ENCODE peak calls at places on chromosomes 12 and 14, in eight cellular contexts. One of them, this sample, is unnamed.
A peak's percentile ranks its signal among the peaks of the same experiment; 100 is the strongest.

GRCh38 chr12:111408116-111408440 is 2.4 kb downstream of the SH2B3 start:
- DNase-seq in MM.1S: no peak
- DNase-seq in mesenchymal stem cell: no peak
- DNase-seq in neural progenitor cell: no peak
- DNase-seq in PC-3: no peak
- DNase-seq in fibroblast of lung: no peak
- DNase-seq in astrocyte: no peak
- DNase-seq in IMR-90: no peak
- DNase-seq in this sample: no peak

GRCh38 chr12:47377414-47378221 is 297.9 kb upstream of the AMIGO2 start:
- DNase-seq in astrocyte: peak; percentile 100
- DNase-seq in mesenchymal stem cell: peak; percentile 96
- DNase-seq in IMR-90: peak; percentile 100
- DNase-seq in MM.1S: no peak
- DNase-seq in PC-3: peak; percentile 78
- DNase-seq in fibroblast of lung: peak; percentile 100
- DNase-seq in neural progenitor cell: no peak
- DNase-seq in this sample: no peak

GRCh38 chr12:48796976-48797375 is 8.1 kb upstream of the ADCY6 start:
- DNase-seq in MM.1S: no peak
- DNase-seq in neural progenitor cell: no peak
- DNase-seq in astrocyte: peak; percentile 50
- DNase-seq in mesenchymal stem cell: no peak
- DNase-seq in fibroblast of lung: no peak
- DNase-seq in IMR-90: no peak
- DNase-seq in PC-3: no peak
- DNase-seq in this sample: no peak

GRCh38 chr12:91913651-91914050 is 232.0 kb downstream of the BTG1 start:
- DNase-seq in MM.1S: no peak
- DNase-seq in IMR-90: no peak
- DNase-seq in fibroblast of lung: no peak
- DNase-seq in astrocyte: no peak
- DNase-seq in neural progenitor cell: no peak
- DNase-seq in mesenchymal stem cell: no peak
- DNase-seq in PC-3: peak; percentile 27
- DNase-seq in this sample: no peak

GRCh38 chr14:25150934-25151790 is 101.2 kb upstream of the STXBP6 start:
- DNase-seq in IMR-90: peak; percentile 71
- DNase-seq in astrocyte: peak; percentile 74
- DNase-seq in mesenchymal stem cell: peak; percentile 71
- DNase-seq in PC-3: peak; percentile 52
- DNase-seq in fibroblast of lung: peak; percentile 77
- DNase-seq in neural progenitor cell: peak; percentile 63
- DNase-seq in MM.1S: peak; percentile 42
- DNase-seq in this sample: peak; percentile 6

GRCh38 chr14:95319312-95320075 is at the start of gene CLMN:
- DNase-seq in astrocyte: peak; percentile 14
- DNase-seq in IMR-90: peak; percentile 4
- DNase-seq in neural progenitor cell: peak; percentile 85
- DNase-seq in fibroblast of lung: peak; percentile 14
- DNase-seq in MM.1S: peak; percentile 20
- DNase-seq in PC-3: peak; percentile 33
- DNase-seq in mesenchymal stem cell: peak; percentile 28
- DNase-seq in this sample: peak; percentile 16

GRCh38 chr12:123431951-123432886 is 4.3 kb downstream of the RILPL2 start:
- DNase-seq in MM.1S: no peak
- DNase-seq in fibroblast of lung: no peak
- DNase-seq in astrocyte: no peak
- DNase-seq in IMR-90: no peak
- DNase-seq in neural progenitor cell: no peak
- DNase-seq in mesenchymal stem cell: no peak
- DNase-seq in PC-3: no peak
- DNase-seq in this sample: no peak

GRCh38 chr12:80189241-80189640 is 89.9 kb downstream of the OTOGL start:
- DNase-seq in MM.1S: no peak
- DNase-seq in IMR-90: peak; percentile 93
- DNase-seq in neural progenitor cell: no peak
- DNase-seq in PC-3: no peak
- DNase-seq in fibroblast of lung: peak; percentile 87
- DNase-seq in astrocyte: peak; percentile 92
- DNase-seq in mesenchymal stem cell: peak; percentile 42
- DNase-seq in this sample: no peak

GRCh38 chr12:92648242-92649031 is 54.4 kb upstream of the PLEKHG7 start:
- DNase-seq in mesenchymal stem cell: no peak
- DNase-seq in MM.1S: peak; percentile 59
- DNase-seq in neural progenitor cell: peak; percentile 10
- DNase-seq in IMR-90: peak; percentile 14
- DNase-seq in fibroblast of lung: no peak
- DNase-seq in PC-3: peak; percentile 54
- DNase-seq in astrocyte: no peak
- DNase-seq in this sample: no peak

GRCh38 chr14:63875311-63875710 is 22.5 kb downstream of the SYNE2 start:
- DNase-seq in IMR-90: peak; percentile 91
- DNase-seq in PC-3: peak; percentile 43
- DNase-seq in MM.1S: no peak
- DNase-seq in mesenchymal stem cell: peak; percentile 69
- DNase-seq in fibroblast of lung: peak; percentile 54
- DNase-seq in neural progenitor cell: no peak
- DNase-seq in astrocyte: peak; percentile 82
- DNase-seq in this sample: no peak

GRCh38 chr14:58599707-58600106 is 38.1 kb upstream of the DACT1 start:
- DNase-seq in fibroblast of lung: no peak
- DNase-seq in IMR-90: no peak
- DNase-seq in PC-3: no peak
- DNase-seq in mesenchymal stem cell: no peak
- DNase-seq in MM.1S: no peak
- DNase-seq in astrocyte: no peak
- DNase-seq in neural progenitor cell: no peak
- DNase-seq in this sample: no peak
- H2AFZ ChIP-seq in fibroblast of lung: no peak overlapping the region
- H2AFZ ChIP-seq in IMR-90: no peak overlapping the region
- H2AFZ ChIP-seq in PC-3: no peak overlapping the region
- H2AFZ ChIP-seq in mesenchymal stem cell: no peak overlapping the region
- H2AFZ ChIP-seq in MM.1S: no peak overlapping the region
- H2AFZ ChIP-seq in astrocyte: no peak overlapping the region
- H2AFZ ChIP-seq in neural progenitor cell: no peak overlapping the region
- H2AFZ ChIP-seq in this sample: no peak overlapping the region

GRCh38 chr14:96623676-96624484 is 121.7 kb downstream of the PAPOLA start:
- DNase-seq in IMR-90: no peak
- DNase-seq in astrocyte: no peak
- DNase-seq in MM.1S: no peak
- DNase-seq in PC-3: no peak
- DNase-seq in neural progenitor cell: no peak
- DNase-seq in fibroblast of lung: no peak
- DNase-seq in mesenchymal stem cell: no peak
- DNase-seq in this sample: no peak

GRCh38 chr14:96624661-96625435 is 122.7 kb downstream of the PAPOLA start:
- DNase-seq in MM.1S: no peak
- DNase-seq in PC-3: no peak
- DNase-seq in neural progenitor cell: peak; percentile 11
- DNase-seq in mesenchymal stem cell: no peak
- DNase-seq in astrocyte: no peak
- DNase-seq in fibroblast of lung: no peak
- DNase-seq in IMR-90: no peak
- DNase-seq in this sample: no peak

GRCh38 chr14:96626121-96626768 is 124.1 kb downstream of the PAPOLA start:
- DNase-seq in neural progenitor cell: no peak
- DNase-seq in PC-3: no peak
- DNase-seq in fibroblast of lung: no peak
- DNase-seq in mesenchymal stem cell: no peak
- DNase-seq in IMR-90: no peak
- DNase-seq in MM.1S: no peak
- DNase-seq in astrocyte: no peak
- DNase-seq in this sample: no peak

GRCh38 chr14:96626916-96627315 is 124.7 kb downstream of the PAPOLA start:
- DNase-seq in astrocyte: no peak
- DNase-seq in fibroblast of lung: no peak
- DNase-seq in PC-3: peak; percentile 28
- DNase-seq in MM.1S: no peak
- DNase-seq in IMR-90: no peak
- DNase-seq in neural progenitor cell: no peak
- DNase-seq in mesenchymal stem cell: no peak
- DNase-seq in this sample: no peak

DNA sequence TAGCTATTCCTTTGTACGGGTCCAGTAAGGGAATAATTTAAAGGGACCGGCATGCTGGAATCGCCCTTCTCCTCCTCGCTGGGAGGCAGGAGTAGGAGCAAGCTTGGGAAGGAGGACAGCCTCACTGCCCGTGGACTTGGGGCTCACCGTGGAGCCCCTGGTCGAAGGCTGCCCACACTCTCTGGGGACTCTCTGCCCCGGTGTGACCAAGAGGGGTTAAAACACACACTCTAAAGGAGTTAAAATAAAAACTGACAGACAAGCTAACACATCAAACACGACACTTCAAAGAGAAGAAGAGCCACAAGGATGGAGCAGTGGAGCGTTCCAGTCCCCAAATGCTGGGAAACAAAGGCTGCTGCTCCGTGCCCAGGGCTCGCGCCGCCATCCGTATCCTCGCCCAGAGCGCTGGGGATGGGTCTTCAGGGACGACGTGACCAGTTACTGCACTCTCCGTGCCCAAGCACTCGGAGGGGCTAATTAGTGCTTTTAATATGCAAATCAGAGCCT is 123.3 kb downstream of the PAPOLA start:
- DNase-seq in MM.1S: no peak
- DNase-seq in IMR-90: no peak
- DNase-seq in mesenchymal stem cell: no peak
- DNase-seq in neural progenitor cell: no peak
- DNase-seq in PC-3: no peak
- DNase-seq in astrocyte: no peak
- DNase-seq in fibroblast of lung: no peak
- DNase-seq in this sample: no peak
- H2AFZ ChIP-seq in MM.1S: no peak overlapping the region
- H2AFZ ChIP-seq in IMR-90: no peak overlapping the region
- H2AFZ ChIP-seq in mesenchymal stem cell: no peak overlapping the region
- H2AFZ ChIP-seq in neural progenitor cell: peak overlapping the region; percentile 34
- H2AFZ ChIP-seq in PC-3: no peak overlapping the region
- H2AFZ ChIP-seq in astrocyte: no peak overlapping the region
- H2AFZ ChIP-seq in fibroblast of lung: no peak overlapping the region
- H2AFZ ChIP-seq in this sample: no peak overlapping the region

GRCh38 chr14:31876741-31877140 is 200.4 kb upstream of the ARHGAP5 start:
- DNase-seq in astrocyte: no peak
- DNase-seq in MM.1S: no peak
- DNase-seq in fibroblast of lung: no peak
- DNase-seq in PC-3: no peak
- DNase-seq in mesenchymal stem cell: no peak
- DNase-seq in neural progenitor cell: no peak
- DNase-seq in IMR-90: no peak
- DNase-seq in this sample: no peak
- H2AFZ ChIP-seq in astrocyte: no peak overlapping the region
- H2AFZ ChIP-seq in MM.1S: no peak overlapping the region
- H2AFZ ChIP-seq in fibroblast of lung: no peak overlapping the region
- H2AFZ ChIP-seq in PC-3: no peak overlapping the region
- H2AFZ ChIP-seq in mesenchymal stem cell: no peak overlapping the region
- H2AFZ ChIP-seq in neural progenitor cell: no peak overlapping the region
- H2AFZ ChIP-seq in IMR-90: no peak overlapping the region
- H2AFZ ChIP-seq in this sample: no peak overlapping the region

GRCh38 chr14:36021926-36022325 is 154.6 kb downstream of the PTCSC3 start:
- DNase-seq in IMR-90: no peak
- DNase-seq in PC-3: no peak
- DNase-seq in mesenchymal stem cell: no peak
- DNase-seq in MM.1S: no peak
- DNase-seq in fibroblast of lung: no peak
- DNase-seq in neural progenitor cell: peak; percentile 14
- DNase-seq in astrocyte: no peak
- DNase-seq in this sample: no peak
- H2AFZ ChIP-seq in IMR-90: no peak overlapping the region
- H2AFZ ChIP-seq in PC-3: no peak overlapping the region
- H2AFZ ChIP-seq in mesenchymal stem cell: no peak overlapping the region
- H2AFZ ChIP-seq in MM.1S: no peak overlapping the region
- H2AFZ ChIP-seq in fibroblast of lung: no peak overlapping the region
- H2AFZ ChIP-seq in neural progenitor cell: no peak overlapping the region
- H2AFZ ChIP-seq in astrocyte: no peak overlapping the region
- H2AFZ ChIP-seq in this sample: no peak overlapping the region

GRCh38 chr14:91870001-91870400 is 2.7 kb upstream of the TC2N start:
- DNase-seq in fibroblast of lung: no peak
- DNase-seq in neural progenitor cell: no peak
- DNase-seq in PC-3: peak; percentile 59
- DNase-seq in mesenchymal stem cell: no peak
- DNase-seq in astrocyte: no peak
- DNase-seq in MM.1S: peak; percentile 11
- DNase-seq in IMR-90: no peak
- DNase-seq in this sample: no peak

GRCh38 chr14:91873476-91874265 is 6.3 kb upstream of the TC2N start:
- DNase-seq in neural progenitor cell: no peak
- DNase-seq in PC-3: peak; percentile 53
- DNase-seq in fibroblast of lung: peak; percentile 36
- DNase-seq in MM.1S: no peak
- DNase-seq in mesenchymal stem cell: no peak
- DNase-seq in IMR-90: peak; percentile 21
- DNase-seq in astrocyte: no peak
- DNase-seq in this sample: no peak

GRCh38 chr14:91870890-91871289 is 3.6 kb upstream of the TC2N start:
- DNase-seq in fibroblast of lung: no peak
- DNase-seq in MM.1S: no peak
- DNase-seq in PC-3: no peak
- DNase-seq in mesenchymal stem cell: no peak
- DNase-seq in astrocyte: no peak
- DNase-seq in neural progenitor cell: no peak
- DNase-seq in IMR-90: no peak
- DNase-seq in this sample: no peak

GRCh38 chr14:91872517-91873470 is 5.5 kb upstream of the TC2N start:
- DNase-seq in astrocyte: no peak
- DNase-seq in IMR-90: peak; percentile 83
- DNase-seq in MM.1S: no peak
- DNase-seq in PC-3: peak; percentile 67
- DNase-seq in mesenchymal stem cell: no peak
- DNase-seq in fibroblast of lung: peak; percentile 93
- DNase-seq in neural progenitor cell: no peak
- DNase-seq in this sample: no peak

DNA sequence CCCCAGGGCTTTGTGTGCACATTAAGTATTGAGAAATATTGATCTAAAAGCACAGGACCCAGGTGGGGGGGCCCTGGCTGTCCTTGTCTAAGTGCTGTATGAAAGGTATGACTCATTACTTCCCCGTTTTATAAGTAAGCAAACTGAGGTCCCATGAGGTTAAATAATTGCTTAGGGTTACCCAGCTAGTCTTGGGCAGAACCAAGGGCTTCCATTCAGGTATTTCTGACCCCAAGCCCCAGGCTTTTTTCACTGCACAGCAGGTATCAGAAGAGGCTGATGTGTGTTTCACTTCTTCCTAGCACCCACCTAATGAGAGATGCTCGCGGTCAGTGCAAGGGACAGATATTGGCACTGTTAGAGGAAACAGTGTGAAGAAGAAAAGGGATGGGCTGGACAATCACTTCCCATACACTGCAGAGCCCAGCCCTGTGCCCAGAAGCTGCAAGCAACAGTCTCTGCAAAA is 4.7 kb upstream of the TC2N start:
- DNase-seq in astrocyte: no peak
- DNase-seq in neural progenitor cell: no peak
- DNase-seq in mesenchymal stem cell: peak; percentile 17
- DNase-seq in MM.1S: no peak
- DNase-seq in IMR-90: no peak
- DNase-seq in PC-3: peak; percentile 20
- DNase-seq in fibroblast of lung: peak; percentile 29
- DNase-seq in this sample: no peak
- H2AFZ ChIP-seq in astrocyte: no peak overlapping the region
- H2AFZ ChIP-seq in neural progenitor cell: no peak overlapping the region
- H2AFZ ChIP-seq in mesenchymal stem cell: no peak overlapping the region
- H2AFZ ChIP-seq in MM.1S: no peak overlapping the region
- H2AFZ ChIP-seq in IMR-90: no peak overlapping the region
- H2AFZ ChIP-seq in PC-3: no peak overlapping the region
- H2AFZ ChIP-seq in fibroblast of lung: no peak overlapping the region
- H2AFZ ChIP-seq in this sample: no peak overlapping the region

GRCh38 chr12:63826002-63826585 is 18.4 kb upstream of the SRGAP1 start:
- DNase-seq in mesenchymal stem cell: peak; percentile 75
- DNase-seq in MM.1S: peak; percentile 49
- DNase-seq in astrocyte: peak; percentile 44
- DNase-seq in neural progenitor cell: peak; percentile 47
- DNase-seq in fibroblast of lung: peak; percentile 90
- DNase-seq in PC-3: peak; percentile 80
- DNase-seq in IMR-90: peak; percentile 82
- DNase-seq in this sample: peak; percentile 66
- H2AFZ ChIP-seq in mesenchymal stem cell: no peak overlapping the region
- H2AFZ ChIP-seq in MM.1S: no peak overlapping the region
- H2AFZ ChIP-seq in astrocyte: no peak overlapping the region
- H2AFZ ChIP-seq in neural progenitor cell: peak overlapping the region; percentile 80
- H2AFZ ChIP-seq in fibroblast of lung: peak overlapping the region; percentile 46
- H2AFZ ChIP-seq in PC-3: peak overlapping the region; percentile 32
- H2AFZ ChIP-seq in IMR-90: peak overlapping the region; percentile 55
- H2AFZ ChIP-seq in this sample: peak overlapping the region; percentile 84